ENCODE peak calls at places on chromosomes 1 and 21, in eight cellular contexts. M is testis, V is left lung, I is lower lobe of right lung, Y is AG04450, F is suprapubic skin, J is tibial artery, Z is endodermal cell. T is an unnamed sample. For H3K27me3, the result is how much of the 10 kb centered on the place peaks cover.

GRCh38 chr1:109091196-109092193 is 931 bp downstream of the TMEM167B start:
- DNase-seq in M (no peak), V (no peak), I (no peak), Y (no peak), F (no peak), J (no peak), Z (peak), T (peak)

GRCh38 chr1:113943028-113943811 is 14.1 kb downstream of the HIPK1 start:
- DNase-seq in M (no peak), V (no peak), I (no peak), Y (no peak), F (no peak), J (no peak), Z (no peak), T (no peak)

GRCh38 chr21:42619841-42620240 is 33.6 kb upstream of the PDE9A start:
- DNase-seq in M (no peak), V (no peak), I (no peak), Y (no peak), F (peak), J (no peak), Z (no peak), T (no peak)

GRCh38 chr1:208154040-208154439 is 90.1 kb downstream of the PLXNA2 start:
- DNase-seq in M (no peak), V (no peak), I (no peak), Y (no peak), F (no peak), J (no peak), Z (no peak), T (no peak)

GRCh38 chr21:37862536-37862935 is 53.7 kb downstream of the KCNJ6 start:
- DNase-seq in M (no peak), V (no peak), I (no peak), Y (no peak), F (no peak), J (no peak), Z (peak), T (peak)

GRCh38 chr21:43193651-43194302 is 25.0 kb downstream of the CRYAA start:
- DNase-seq in M (peak), V (no peak), I (no peak), Y (peak), F (peak), J (no peak), Z (peak), T (peak)

GRCh38 chr1:20343937-20344302 is 53.2 kb downstream of the VWA5B1 start:
- DNase-seq in M (no peak), V (no peak), I (no peak), Y (no peak), F (no peak), J (no peak), Z (no peak), T (no peak)

GRCh38 chr1:11749203-11749689 is 12.7 kb upstream of the C1orf167 start:
- DNase-seq in M (peak), V (peak), I (peak), Y (no peak), F (no peak), J (no peak), Z (peak), T (peak)

GRCh38 chr1:23282967-23283366 is 61.1 kb downstream of the HNRNPR start:
- DNase-seq in M (no peak), V (no peak), I (no peak), Y (peak), F (no peak), J (no peak), Z (no peak), T (peak)

GRCh38 chr1:44842415-44842762 is 664 bp downstream of the PTCH2 start:
- DNase-seq in M (no peak), V (no peak), I (no peak), Y (no peak), F (no peak), J (no peak), Z (no peak), T (no peak)

GRCh38 chr1:51331206-51332100 is 1.1 kb upstream of the TTC39A start:
- DNase-seq in M (no peak), V (no peak), I (no peak), Y (no peak), F (no peak), J (no peak), Z (peak), T (peak)

GRCh38 chr1:201551877-201552731 is 13.2 kb downstream of the NAV1 start:
- DNase-seq in M (peak), V (no peak), I (peak), Y (no peak), F (no peak), J (no peak), Z (no peak), T (peak)

GRCh38 chr21:29238052-29238966 is 60.4 kb upstream of the BACH1 start:
- DNase-seq in M (no peak), V (no peak), I (no peak), Y (no peak), F (no peak), J (no peak), Z (no peak), T (peak)

GRCh38 chr21:44702973-44703730 is 6.2 kb downstream of the KRTAP10-12 start:
- DNase-seq in M (peak), V (peak), I (no peak), Y (no peak), F (no peak), J (no peak), Z (peak), T (no peak)

GRCh38 chr1:199778324-199778955 is 249.1 kb upstream of the NR5A2 start:
- DNase-seq in M (peak), V (no peak), I (no peak), Y (no peak), F (no peak), J (no peak), Z (no peak), T (no peak)

DNA sequence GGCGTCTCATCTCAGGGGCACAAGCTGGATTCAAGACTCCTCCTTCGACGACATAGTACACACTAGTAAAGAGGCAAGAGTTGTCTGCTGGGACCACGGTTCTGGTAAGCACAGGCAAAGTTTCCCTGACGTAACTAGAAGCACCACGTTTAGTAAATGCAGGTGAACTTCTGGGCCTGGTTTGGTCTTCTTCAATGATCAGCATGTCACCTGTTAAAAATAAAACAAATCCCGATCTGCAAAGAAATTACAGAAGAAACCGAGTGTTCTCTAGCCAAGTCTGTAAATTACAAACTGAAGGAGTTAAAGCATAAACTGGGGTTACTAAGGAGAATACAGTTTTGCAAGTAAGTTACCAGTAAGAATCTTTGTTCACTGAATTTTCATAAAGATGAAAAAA is 1.5 kb downstream of the YOD1 start:
- DNase-seq in M (no peak), V (no peak), I (no peak), Y (no peak), F (no peak), J (no peak), Z (no peak), T (no peak)
- H3K4me3 ChIP-seq in M (peak), V (peak), I (peak), Y (peak), F (peak), J (peak), Z (peak), T (no peak)

GRCh38 chr1:42923367-42924248 is 35.1 kb downstream of the SLC2A1 start:
- DNase-seq in M (no peak), V (no peak), I (no peak), Y (no peak), F (peak), J (no peak), Z (no peak), T (no peak)

GRCh38 chr1:42926235-42926869 is 32.3 kb downstream of the SLC2A1 start:
- DNase-seq in M (no peak), V (no peak), I (no peak), Y (no peak), F (peak), J (no peak), Z (peak), T (no peak)

GRCh38 chr1:42925132-42925769 is 33.4 kb downstream of the SLC2A1 start:
- DNase-seq in M (no peak), V (no peak), I (no peak), Y (no peak), F (peak), J (no peak), Z (peak), T (peak)

GRCh38 chr1:42922687-42923366 is 35.8 kb downstream of the SLC2A1 start:
- DNase-seq in M (peak), V (no peak), I (no peak), Y (no peak), F (peak), J (no peak), Z (peak), T (peak)

GRCh38 chr1:42924249-42925131 is 34.2 kb downstream of the SLC2A1 start:
- DNase-seq in M (peak), V (peak), I (peak), Y (peak), F (peak), J (peak), Z (peak), T (peak)
- TF ChIP-seq CTCF in M (no peak), V (no peak), I (peak), Y (peak), F (peak), J (peak), Z (peak), T (peak)

GRCh38 chr1:180988221-180988826 is 34.3 kb downstream of the STX6 start:
- DNase-seq in M (no peak), V (no peak), I (no peak), Y (no peak), F (no peak), J (no peak), Z (no peak), T (no peak)

GRCh38 chr1:180981596-180982387 is 40.9 kb downstream of the STX6 start:
- DNase-seq in M (no peak), V (no peak), I (no peak), Y (no peak), F (no peak), J (no peak), Z (peak), T (no peak)

GRCh38 chr1:180976958-180977357 is 45.7 kb downstream of the STX6 start:
- DNase-seq in M (no peak), V (no peak), I (no peak), Y (no peak), F (no peak), J (no peak), Z (no peak), T (no peak)

GRCh38 chr1:180982424-180982823 is 40.2 kb downstream of the STX6 start:
- DNase-seq in M (no peak), V (no peak), I (no peak), Y (no peak), F (no peak), J (no peak), Z (no peak), T (no peak)
- H3K27me3 ChIP-seq in M (under half), V (under half), I (under half), Y (under half), F (under half), J (under half), Z (under half), T (under half)

GRCh38 chr1:165852896-165853295 is 25.5 kb downstream of the UCK2 start:
- DNase-seq in M (no peak), V (no peak), I (no peak), Y (no peak), F (no peak), J (no peak), Z (no peak), T (no peak)

GRCh38 chr1:165854101-165854845 is 26.9 kb downstream of the UCK2 start:
- DNase-seq in M (no peak), V (no peak), I (no peak), Y (peak), F (no peak), J (no peak), Z (no peak), T (peak)

GRCh38 chr1:165855010-165855838 is 27.8 kb downstream of the UCK2 start:
- DNase-seq in M (no peak), V (no peak), I (no peak), Y (no peak), F (no peak), J (no peak), Z (no peak), T (no peak)

GRCh38 chr1:165851034-165851658 is 23.7 kb downstream of the UCK2 start:
- DNase-seq in M (no peak), V (no peak), I (no peak), Y (no peak), F (no peak), J (no peak), Z (no peak), T (peak)

GRCh38 chr1:165853528-165854075 is 26.2 kb downstream of the UCK2 start:
- DNase-seq in M (no peak), V (no peak), I (no peak), Y (no peak), F (no peak), J (no peak), Z (no peak), T (no peak)
- H3K4me3 ChIP-seq in M (no peak), V (no peak), I (no peak), Y (no peak), F (no peak), J (no peak), Z (peak), T (no peak)

GRCh38 chr1:41497631-41498030 is 13.1 kb upstream of the EDN2 start:
- DNase-seq in M (no peak), V (no peak), I (no peak), Y (no peak), F (no peak), J (no peak), Z (no peak), T (no peak)

GRCh38 chr1:41497056-41497440 is 12.6 kb upstream of the EDN2 start:
- DNase-seq in M (no peak), V (no peak), I (no peak), Y (no peak), F (no peak), J (no peak), Z (no peak), T (no peak)

GRCh38 chr1:41495171-41495948 is 10.9 kb upstream of the EDN2 start:
- DNase-seq in M (peak), V (peak), I (peak), Y (no peak), F (no peak), J (no peak), Z (peak), T (no peak)

GRCh38 chr1:41494351-41495170 is 10.1 kb upstream of the EDN2 start:
- DNase-seq in M (no peak), V (peak), I (no peak), Y (no peak), F (no peak), J (no peak), Z (no peak), T (no peak)

DNA sequence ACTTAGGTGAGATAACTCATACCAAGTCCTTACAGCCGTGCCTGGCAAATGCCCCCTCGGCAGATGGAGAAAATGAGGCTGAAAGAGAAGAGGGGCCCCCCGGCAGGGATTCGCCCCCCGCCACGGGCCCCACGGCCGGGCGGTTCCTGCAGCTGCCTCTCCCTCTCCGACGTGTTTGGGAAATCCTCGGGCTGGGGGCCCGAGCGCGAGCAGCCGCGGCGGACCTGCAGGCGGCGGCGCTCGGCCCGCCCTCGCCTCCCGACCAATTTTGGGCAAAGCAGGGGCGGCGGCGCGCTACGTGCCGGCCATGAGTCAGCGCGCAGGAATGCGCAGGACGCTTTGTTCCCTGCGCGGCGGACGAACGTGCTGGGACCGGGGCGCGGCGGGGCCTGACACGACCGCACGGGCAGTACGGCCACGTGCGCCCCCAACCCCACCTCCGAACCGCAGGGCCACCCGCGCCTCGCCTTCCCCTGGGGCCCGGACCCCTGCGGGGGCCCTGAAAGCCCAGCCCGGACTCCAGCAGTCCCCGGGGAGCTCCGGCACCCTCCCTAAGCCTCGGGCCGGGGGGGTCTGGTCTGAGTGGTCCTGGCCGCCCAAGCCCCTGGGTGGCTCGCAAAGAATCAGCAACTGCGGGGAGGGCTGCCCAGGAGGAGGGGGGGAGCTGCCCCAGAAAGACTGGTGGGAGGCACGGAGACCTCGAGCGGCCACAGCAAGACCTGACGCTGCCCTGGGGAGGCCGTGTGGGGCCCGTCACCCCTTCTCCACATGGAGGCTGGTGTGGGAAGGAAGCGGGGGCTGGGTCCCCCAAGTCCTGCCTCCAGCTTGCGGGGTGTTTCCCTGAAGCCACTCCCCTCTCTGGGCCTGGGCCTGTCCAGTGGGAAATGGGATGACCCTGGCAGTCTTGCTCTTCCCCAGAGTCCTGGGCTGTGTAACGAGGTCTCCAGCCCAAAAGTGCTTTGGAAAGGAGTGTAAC is 11.9 kb upstream of the EDN2 start:
- DNase-seq in M (peak), V (peak), I (peak), Y (peak), F (peak), J (peak), Z (peak), T (peak)
- TF ChIP-seq CTCF in M (no peak), V (no peak), I (no peak), Y (peak), F (no peak), J (peak), Z (no peak), T (no peak)

DNA sequence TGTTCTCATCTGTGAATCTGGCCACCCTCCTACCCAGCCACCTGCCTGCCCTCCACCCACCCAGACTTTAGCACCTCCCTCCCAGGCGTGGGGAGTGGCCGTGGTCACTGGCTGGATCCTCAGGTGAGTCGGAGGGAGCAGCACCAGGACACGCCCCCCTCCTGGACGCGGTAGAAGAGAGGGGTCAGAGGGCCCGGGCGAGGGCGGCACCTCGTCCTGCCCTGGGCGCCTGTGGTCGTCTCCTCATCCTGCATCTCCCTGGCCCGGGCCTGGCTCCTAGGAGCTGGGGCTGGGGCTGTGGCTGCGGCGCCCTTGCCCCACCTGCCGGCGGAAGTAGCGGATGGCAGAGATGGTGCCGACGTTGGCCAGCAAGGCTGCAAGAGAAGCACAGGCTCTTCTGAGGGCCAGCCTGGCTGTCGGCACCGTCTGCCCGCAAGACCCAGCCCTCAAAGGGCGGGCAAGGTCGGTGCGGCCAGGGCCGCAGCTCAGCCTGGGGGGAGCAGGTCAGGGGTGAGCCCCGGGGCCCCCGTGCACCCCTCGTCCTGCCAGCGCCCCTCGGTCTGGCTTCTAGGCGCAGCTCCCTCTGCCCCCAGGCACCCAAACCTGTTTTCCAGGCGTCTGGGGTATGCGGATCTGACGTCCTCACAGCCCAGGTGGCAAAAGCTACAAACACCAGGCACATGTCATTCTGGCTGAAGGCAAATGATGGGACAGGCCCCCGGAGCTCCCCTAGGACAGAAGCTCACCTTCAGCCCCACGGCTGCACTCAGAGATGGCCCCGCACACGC is 5.8 kb downstream of the PERM1 start:
- DNase-seq in M (peak), V (peak), I (peak), Y (no peak), F (no peak), J (peak), Z (peak), T (peak)
- H3K27me3 ChIP-seq in M (under half), V (half or more), I (under half), Y (under half), F (half or more), J (under half), Z (under half), T (under half)

T was measured in bronchial epithelial cell.